ENCODE peak calls at places on chromosomes 2 and 18, in five cellular contexts. T is ELF-1, Q is IMR-90, H is astrocyte of the spinal cord, I is cardiac muscle cell. U is an unnamed sample.

GRCh38 chr2:106885326-106885725 is 641 bp downstream of the ST6GAL2 start:
- DNase-seq in Q (no peak), H (peak), T (no peak), I (no peak), U (no peak)

GRCh38 chr2:33518929-33519328 is 42.5 kb downstream of the RASGRP3 start:
- DNase-seq in H (no peak), I (peak), Q (peak), T (no peak), U (peak)

GRCh38 chr2:9990735-9991134 is 39.2 kb downstream of the GRHL1 start:
- DNase-seq in H (no peak), I (peak), Q (no peak), T (no peak), U (no peak)

GRCh38 chr2:162126145-162126926 is 25.7 kb downstream of the GCG start:
- DNase-seq in Q (peak), T (no peak), H (no peak), I (no peak), U (no peak)

GRCh38 chr18:12640881-12641200 is 17.1 kb downstream of the SPIRE1 start:
- DNase-seq in T (no peak), I (no peak), H (no peak), Q (no peak), U (no peak)

GRCh38 chr2:14975401-14975800 is 342.9 kb downstream of the LRATD1 start:
- DNase-seq in Q (peak), I (no peak), H (peak), T (no peak), U (peak)

GRCh38 chr2:216693414-216694100 is 1.8 kb downstream of the IGFBP5 start:
- DNase-seq in T (no peak), Q (no peak), I (no peak), H (no peak), U (no peak)

GRCh38 chr2:27296466-27296865 is 11.8 kb downstream of the UCN start:
- DNase-seq in I (no peak), H (no peak), T (no peak), Q (no peak), U (no peak)

GRCh38 chr18:30971338-30971956 is 71.1 kb downstream of the DSC3 start:
- DNase-seq in Q (peak), I (peak), T (no peak), H (peak), U (peak)

GRCh38 chr2:85642725-85643124 is 25.3 kb downstream of the SFTPB start:
- DNase-seq in H (no peak), Q (no peak), I (no peak), T (no peak), U (no peak)

GRCh38 chr2:182666674-182667320 is 49.3 kb upstream of the DNAJC10 start:
- DNase-seq in I (peak), H (peak), Q (peak), T (no peak), U (peak)

GRCh38 chr2:94956797-94957391 is 68.6 kb upstream of the MAL start:
- DNase-seq in I (peak), H (peak), Q (peak), T (no peak), U (no peak)

GRCh38 chr2:2502150-2502549 is 171.1 kb upstream of the MYT1L start:
- DNase-seq in Q (no peak), T (no peak), H (no peak), I (no peak), U (no peak)

GRCh38 chr2:203442463-203442862 is 92.6 kb downstream of the RAPH1 start:
- DNase-seq in I (no peak), Q (no peak), T (no peak), H (no peak), U (no peak)

GRCh38 chr2:47429795-47430194 is 26.8 kb downstream of the MSH2 start:
- DNase-seq in I (peak), H (peak), Q (peak), T (no peak), U (peak)

GRCh38 chr2:9093324-9093723 is 89.8 kb upstream of the MBOAT2 start:
- DNase-seq in Q (no peak), I (no peak), T (no peak), H (no peak), U (no peak)

GRCh38 chr18:50104421-50104820 is 90.5 kb downstream of the MYO5B start:
- DNase-seq in T (no peak), Q (no peak), H (no peak), I (no peak), U (peak)

GRCh38 chr18:45505497-45506206 is 109.6 kb upstream of the SLC14A2 start:
- DNase-seq in T (no peak), H (peak), Q (no peak), I (peak), U (no peak)

GRCh38 chr2:240133401-240133800 is 2.7 kb downstream of the COPS9 start:
- DNase-seq in I (no peak), T (no peak), H (no peak), Q (no peak), U (no peak)

GRCh38 chr2:148020036-148020357 is 540 bp downstream of the ORC4 start:
- DNase-seq in T (no peak), I (no peak), H (no peak), Q (peak), U (no peak)

GRCh38 chr2:145015561-145015960 is 495.6 kb upstream of the ZEB2 start:
- DNase-seq in Q (no peak), I (no peak), T (no peak), H (peak), U (no peak)

GRCh38 chr2:75493230-75493629 is 67.5 kb downstream of the EVA1A start:
- DNase-seq in H (no peak), T (peak), I (no peak), Q (no peak), U (no peak)

GRCh38 chr2:99881901-99882591 is 260.3 kb downstream of the AFF3 start:
- DNase-seq in Q (peak), T (peak), I (peak), H (peak), U (peak)

GRCh38 chr2:214232266-214232665 is 178.6 kb upstream of the VWC2L start:
- DNase-seq in H (no peak), I (no peak), Q (peak), T (no peak), U (no peak)

GRCh38 chr2:23709311-23709710 is 217.6 kb downstream of the ATAD2B start:
- DNase-seq in I (no peak), H (no peak), T (no peak), Q (no peak), U (no peak)

GRCh38 chr2:163182764-163183354 is 344.3 kb upstream of the KCNH7 start:
- DNase-seq in H (peak), Q (peak), I (peak), T (no peak), U (no peak)

GRCh38 chr18:24535831-24536230 is 75.4 kb downstream of the HRH4 start:
- DNase-seq in T (no peak), H (no peak), Q (no peak), I (no peak), U (no peak)

GRCh38 chr2:20579866-20580265 is 71.0 kb downstream of the HS1BP3 start:
- DNase-seq in Q (no peak), T (no peak), I (peak), H (no peak), U (no peak)

GRCh38 chr2:19632327-19633040 is 269.3 kb downstream of the TTC32 start:
- DNase-seq in H (no peak), T (no peak), Q (no peak), I (peak), U (no peak)

GRCh38 chr2:112031916-112032582 is 23.0 kb upstream of the TMEM87B start:
- DNase-seq in Q (no peak), T (peak), I (peak), H (no peak), U (no peak)

GRCh38 chr2:190964170-190964795 is 49.7 kb downstream of the STAT1 start:
- DNase-seq in I (no peak), T (no peak), H (no peak), Q (no peak), U (no peak)

GRCh38 chr2:174040417-174040701 is 75.2 kb upstream of the SP3 start:
- DNase-seq in Q (no peak), T (no peak), I (no peak), H (no peak), U (no peak)

GRCh38 chr2:222982010-222982908 is 69.7 kb upstream of the KCNE4 start:
- DNase-seq in T (peak), Q (peak), I (peak), H (peak), U (peak)

GRCh38 chr2:88753833-88754584 is 62.5 kb downstream of the RPIA start:
- DNase-seq in Q (peak), I (peak), H (peak), T (no peak), U (peak)

GRCh38 chr2:198657520-198658121 is 800.1 kb downstream of the SATB2 start:
- DNase-seq in H (peak), I (peak), Q (peak), T (peak), U (peak)

GRCh38 chr2:226943862-226944610 is 108.2 kb downstream of the RHBDD1 start:
- DNase-seq in I (no peak), T (no peak), H (no peak), Q (no peak), U (no peak)

GRCh38 chr2:54639609-54640008 is 83.9 kb upstream of the EML6 start:
- DNase-seq in H (peak), T (no peak), Q (peak), I (peak), U (peak)

GRCh38 chr2:60960706-60961105 is 56.8 kb upstream of the PEX13 start:
- DNase-seq in T (no peak), Q (no peak), H (no peak), I (no peak), U (no peak)

GRCh38 chr2:191247381-191248057 is 2.3 kb downstream of the MYO1B start:
- DNase-seq in Q (peak), T (peak), I (peak), H (peak), U (peak)